ENCODE peak calls at places on chromosome 16, in four cellular contexts. B is A549, H is body of pancreas, D is lower leg skin. U is an unnamed sample.
A peak's percentile ranks its signal among the peaks of the same experiment; 100 is the strongest.

GRCh38 chr16:89565506-89566372 is 5.3 kb downstream of the RPL13 start:
- DNase-seq in H (peak; percentile 74), D (peak; percentile 90), B (peak; percentile 50), U (peak; percentile 54)

GRCh38 chr16:89931305-89931896 is 8.3 kb downstream of the TUBB3 start:
- DNase-seq in H (no peak), B (no peak), D (no peak), U (no peak)

GRCh38 chr16:50741225-50741807 is 570 bp upstream of the CYLD start:
- DNase-seq in H (peak; percentile 42), B (no peak), D (peak; percentile 87), U (peak; percentile 49)

GRCh38 chr16:20803192-20803560 is 3.1 kb downstream of the ERI2 start:
- DNase-seq in D (no peak), B (no peak), H (no peak), U (no peak)

GRCh38 chr16:64346080-64346479 is 775.8 kb downstream of the CDH11 start:
- DNase-seq in H (no peak), B (no peak), D (no peak), U (no peak)

GRCh38 chr16:20849587-20850390 is 43.5 kb downstream of the REXO5 start:
- DNase-seq in H (peak; percentile 75), D (peak; percentile 94), B (peak; percentile 26), U (peak; percentile 83)

GRCh38 chr16:1781758-1782407 is 488 bp downstream of the SPSB3 start:
- DNase-seq in B (peak; percentile 35), H (no peak), D (no peak), U (peak; percentile 74)

GRCh38 chr16:66081967-66082366 is 284.5 kb upstream of the CDH5 start:
- DNase-seq in B (peak; percentile 3), H (no peak), D (no peak), U (no peak)

GRCh38 chr16:50573947-50574751 is 26.0 kb downstream of the NKD1 start:
- DNase-seq in H (no peak), B (no peak), D (no peak), U (no peak)

GRCh38 chr16:74487634-74488495 is 66.6 kb upstream of the CLEC18B start:
- DNase-seq in H (no peak), B (no peak), D (no peak), U (no peak)

GRCh38 chr16:1772908-1773702 is at the start of gene MRPS34:
- DNase-seq in D (peak; percentile 96), H (peak; percentile 86), B (peak; percentile 70), U (peak; percentile 93)

GRCh38 chr16:88356727-88357199 is 26.0 kb upstream of the ZNF469 start:
- DNase-seq in B (no peak), H (no peak), D (no peak), U (no peak)

GRCh38 chr16:64421515-64421914 is 700.3 kb downstream of the CDH11 start:
- DNase-seq in H (no peak), B (no peak), D (no peak), U (no peak)

GRCh38 chr16:65889533-65889966 is 476.9 kb upstream of the CDH5 start:
- DNase-seq in D (no peak), B (no peak), H (no peak), U (no peak)

GRCh38 chr16:28974437-28975157 is at the start of gene SPNS1:
- DNase-seq in H (peak; percentile 97), B (peak; percentile 97), D (peak; percentile 99), U (peak; percentile 96)

GRCh38 chr16:11356573-11357331 is 11.5 kb downstream of the RMI2 start:
- DNase-seq in H (peak; percentile 71), D (no peak), B (peak; percentile 74), U (peak; percentile 67)

GRCh38 chr16:26665166-26665939 is 401.4 kb upstream of the C16orf82 start:
- DNase-seq in H (no peak), D (peak; percentile 40), B (no peak), U (no peak)

GRCh38 chr16:23518435-23518891 is 8.2 kb upstream of the GGA2 start:
- DNase-seq in B (no peak), H (no peak), D (no peak), U (peak; percentile 22)

GRCh38 chr16:13483121-13483520 is 436.8 kb upstream of the ERCC4 start:
- DNase-seq in B (no peak), D (no peak), H (no peak), U (no peak)

GRCh38 chr16:68251812-68252211 is 6.6 kb downstream of the PLA2G15 start:
- DNase-seq in D (no peak), H (no peak), B (no peak), U (no peak)

GRCh38 chr16:65833171-65833871 is 533.2 kb upstream of the CDH5 start:
- DNase-seq in H (no peak), B (no peak), D (no peak), U (no peak)

GRCh38 chr16:287298-287811 is 4.4 kb downstream of the PDIA2 start:
- DNase-seq in B (no peak), H (peak; percentile 52), D (no peak), U (no peak)

GRCh38 chr16:1420111-1420539 is 422 bp downstream of the UQCC4 start:
- DNase-seq in H (no peak), B (no peak), D (no peak), U (peak; percentile 63)

GRCh38 chr16:621526-622105 is 9.2 kb upstream of the WFIKKN1 start:
- DNase-seq in H (no peak), D (no peak), B (no peak), U (no peak)

GRCh38 chr16:71288570-71288889 is 672 bp downstream of the CMTR2 start:
- DNase-seq in B (no peak), D (no peak), H (no peak), U (no peak)

GRCh38 chr16:71287903-71288302 is 1.3 kb downstream of the CMTR2 start:
- DNase-seq in D (no peak), H (no peak), B (no peak), U (no peak)

GRCh38 chr16:71287454-71287853 is 1.7 kb downstream of the CMTR2 start:
- DNase-seq in D (no peak), H (no peak), B (no peak), U (no peak)

GRCh38 chr16:71289732-71290062 is 495 bp upstream of the CMTR2 start:
- DNase-seq in D (no peak), H (no peak), B (no peak), U (no peak)

DNA sequence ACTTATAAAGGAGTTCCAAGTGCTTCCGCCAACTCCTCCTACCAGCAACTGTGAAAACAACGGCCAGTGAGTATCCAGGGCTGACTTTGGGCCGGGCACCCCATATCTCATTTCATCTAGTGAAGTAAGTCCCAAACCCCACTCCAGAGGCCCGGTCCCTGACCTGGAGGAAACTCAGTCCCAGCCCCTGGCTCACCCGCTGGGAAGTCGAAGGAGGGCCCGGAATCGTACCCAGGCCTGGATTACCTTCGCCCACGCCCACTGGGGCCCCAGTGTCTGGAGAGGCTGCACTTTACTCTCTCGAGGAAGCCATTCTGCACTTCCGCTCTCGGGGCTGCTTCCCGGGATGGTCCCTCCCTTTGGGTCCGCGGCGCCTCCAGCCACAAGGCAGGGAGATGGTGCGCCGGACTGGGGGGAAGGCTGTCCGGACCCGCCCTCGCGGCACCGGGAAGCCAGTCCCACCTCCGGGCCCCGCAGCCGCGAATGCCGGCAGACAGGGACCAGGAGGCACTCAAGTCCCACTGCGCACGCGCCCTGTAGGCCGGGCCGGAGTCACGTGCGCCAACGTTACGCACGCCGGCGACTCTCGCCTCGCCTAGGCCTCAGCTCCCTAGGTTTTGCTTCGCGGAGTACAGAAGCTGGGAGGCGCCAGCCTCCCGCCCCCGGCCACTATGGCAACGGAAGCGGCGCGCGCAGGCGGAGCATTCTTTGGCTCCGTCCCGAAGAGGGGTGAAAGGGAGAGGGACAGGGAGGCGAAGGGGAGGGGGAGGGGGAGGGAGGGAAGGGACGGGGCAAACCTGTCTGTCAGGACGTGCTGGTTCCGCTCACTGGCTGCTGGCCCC is at the start of gene CMTR2:
- DNase-seq in D (peak; percentile 99), B (peak; percentile 95), H (peak; percentile 94), U (peak; percentile 98)
- TF ChIP-seq POLR2A in D (no peak), B (peak; percentile 93), H (peak; percentile 58), U (peak; percentile 94)

DNA sequence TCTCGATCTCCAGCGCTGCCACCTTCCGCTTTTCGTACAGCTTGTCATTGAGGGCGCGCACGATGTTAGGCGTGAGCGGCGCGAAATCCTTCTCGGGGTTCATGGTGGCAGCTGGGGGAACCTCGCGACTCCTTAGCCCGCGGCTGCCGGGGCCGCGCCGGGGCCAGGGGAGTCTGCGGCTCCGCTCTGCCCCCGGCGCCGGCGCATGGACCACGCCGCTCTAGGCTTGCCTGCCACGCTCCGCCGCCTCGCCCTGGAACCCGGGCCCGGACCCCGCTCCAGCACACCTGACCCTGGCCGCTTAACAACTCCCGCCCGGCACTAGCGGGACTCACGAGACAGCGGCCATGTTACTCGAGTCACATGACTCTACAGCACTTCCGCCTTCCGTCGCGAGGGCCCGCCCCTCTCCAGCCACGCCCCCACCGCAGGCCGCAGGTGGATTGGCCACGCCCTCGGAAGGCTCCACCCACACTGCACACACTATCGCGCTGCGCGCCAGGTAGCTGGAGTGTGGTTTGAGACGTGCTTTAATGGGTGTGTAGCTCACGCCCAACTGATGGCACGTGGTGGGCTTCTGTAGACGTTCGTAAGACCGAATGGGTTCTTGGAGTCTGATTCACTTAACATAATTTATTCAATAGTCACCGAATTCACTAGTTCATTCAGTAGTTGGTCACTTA is at the start of gene VAC14:
- DNase-seq in B (peak; percentile 89), D (peak; percentile 99), H (peak; percentile 98), U (peak; percentile 97)
- TF ChIP-seq POLR2A in B (peak; percentile 84), D (no peak), H (no peak), U (peak; percentile 87)

DNA sequence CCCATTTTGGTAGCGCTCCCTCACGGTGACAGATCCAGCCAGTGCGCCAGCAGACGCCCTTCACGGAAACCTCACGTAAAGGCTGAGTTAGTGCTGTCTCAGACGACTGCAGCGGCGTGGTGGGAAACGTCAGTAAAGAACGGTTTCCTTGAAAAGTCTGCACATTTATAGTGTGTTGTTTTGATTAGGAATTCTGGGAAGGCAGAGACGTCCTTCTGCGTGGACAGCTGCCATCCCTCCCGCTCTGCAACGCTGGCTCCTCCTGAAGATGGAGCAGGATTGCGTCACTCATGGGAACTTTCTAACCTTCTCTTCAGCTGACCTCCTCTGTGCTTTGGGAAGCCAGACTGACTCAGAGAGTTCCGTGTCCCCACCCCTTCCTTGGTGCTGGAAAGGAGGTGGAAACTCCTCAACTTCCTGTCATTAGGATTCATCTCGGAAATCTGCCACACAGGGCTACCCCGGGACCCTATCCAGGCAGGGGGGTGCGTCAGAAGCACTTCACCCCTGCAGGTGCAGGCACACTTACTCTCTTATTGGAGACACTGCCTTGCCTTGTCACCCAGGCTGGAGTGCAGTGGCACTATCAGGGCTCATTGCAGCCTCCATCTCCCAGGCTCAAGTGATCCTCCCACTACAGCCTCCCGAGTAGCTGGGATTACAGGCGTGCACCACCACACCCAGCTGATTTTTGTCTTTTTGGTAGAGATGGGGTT is 24.3 kb upstream of the CRISPLD2 start:
- DNase-seq in B (no peak), H (peak; percentile 33), D (peak; percentile 94), U (no peak)
- TF ChIP-seq POLR2A in B (no peak), H (no peak), D (no peak), U (no peak)

DNA sequence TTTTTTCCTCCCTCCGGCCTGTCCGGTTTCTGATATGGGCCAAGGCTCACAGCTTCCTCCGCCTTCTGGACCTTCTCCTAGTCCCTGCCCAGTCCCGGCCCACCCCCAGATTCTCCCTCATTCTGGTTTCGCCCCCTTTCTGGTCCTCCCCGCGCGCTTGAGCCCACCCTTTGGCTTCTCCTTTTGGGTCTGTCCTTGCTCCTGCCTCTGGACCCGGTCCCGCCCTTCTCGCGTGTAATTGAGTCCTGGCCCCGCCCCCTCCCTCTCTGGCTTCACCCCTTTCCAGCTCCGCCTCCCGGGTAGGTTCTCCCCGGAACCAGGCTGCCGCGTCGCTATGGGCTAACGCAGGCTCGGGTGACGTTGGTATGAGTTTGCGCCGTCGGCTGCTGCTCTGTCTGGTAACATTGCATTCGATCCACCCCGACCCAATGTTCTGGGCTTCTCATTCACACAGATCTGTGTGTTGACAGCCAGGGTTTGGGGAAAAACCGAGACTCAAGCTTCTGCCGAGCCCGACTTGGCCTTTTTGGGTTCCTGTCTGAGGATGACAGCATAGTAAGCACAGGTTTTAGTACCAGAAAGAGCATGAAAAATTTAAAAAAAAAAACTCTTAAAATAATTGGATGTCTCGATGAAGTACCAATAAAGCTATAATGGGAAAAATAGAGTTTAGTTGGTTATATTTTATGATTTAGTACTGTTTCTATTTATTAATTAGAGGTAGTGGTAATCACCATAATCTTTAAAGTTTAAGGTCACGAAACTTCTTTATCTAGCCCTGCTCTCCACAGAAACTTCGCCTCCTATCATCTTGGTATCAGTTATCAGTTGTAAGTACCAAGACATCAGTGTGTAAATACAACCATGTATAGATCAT is 14.8 kb upstream of the EEF2K start:
- DNase-seq in B (peak; percentile 91), D (peak; percentile 100), H (peak; percentile 99), U (peak; percentile 100)
- TF ChIP-seq POLR2A in B (peak; percentile 63), D (no peak), H (peak; percentile 85), U (peak; percentile 95)